ENCODE peak calls at places on chromosomes 16 and 17, in four cellular contexts. E is heart left ventricle, N is suprapubic skin, P is GM06990. V is an unnamed sample.

GRCh38 chr16:64254443-64255367 is 867.2 kb downstream of the CDH11 start:
- DNase-seq in E (no peak), N (no peak), P (no peak), V (no peak)

GRCh38 chr16:57601801-57602478 is 26.5 kb upstream of the ADGRG1 start:
- DNase-seq in E (no peak), N (peak), P (peak), V (no peak)

GRCh38 chr16:27370318-27370717 is 31.7 kb upstream of the IL21R start:
- DNase-seq in E (no peak), N (no peak), P (no peak), V (no peak)

GRCh38 chr17:39740357-39741111 is 2.8 kb downstream of the GRB7 start:
- DNase-seq in E (no peak), N (no peak), P (no peak), V (no peak)

GRCh38 chr16:69019811-69020210 is 85.6 kb upstream of the HAS3 start:
- DNase-seq in E (no peak), N (no peak), P (no peak), V (no peak)

GRCh38 chr16:23771642-23772041 is 16.8 kb downstream of the CHP2 start:
- DNase-seq in E (no peak), N (no peak), P (no peak), V (no peak)

GRCh38 chr16:78478267-78478821 is 378.9 kb downstream of the WWOX start:
- DNase-seq in E (no peak), N (no peak), P (no peak), V (peak)

GRCh38 chr16:29675811-29676643 is 3.0 kb upstream of the QPRT start:
- DNase-seq in E (no peak), N (no peak), P (no peak), V (peak)

GRCh38 chr16:12332553-12332952 is 356.0 kb downstream of the SNX29 start:
- DNase-seq in E (no peak), N (no peak), P (no peak), V (no peak)

GRCh38 chr17:45976391-45976754 is 22.7 kb upstream of the STH start:
- DNase-seq in E (no peak), N (no peak), P (no peak), V (no peak)

GRCh38 chr17:65398036-65398787 is 163.2 kb downstream of the AXIN2 start:
- DNase-seq in E (no peak), N (no peak), P (no peak), V (no peak)

GRCh38 chr17:73972901-73973300 is 230.6 kb upstream of the RPL38 start:
- DNase-seq in E (no peak), N (no peak), P (no peak), V (no peak)

GRCh38 chr17:73969956-73970355 is 233.5 kb upstream of the RPL38 start:
- DNase-seq in E (peak), N (no peak), P (no peak), V (no peak)

GRCh38 chr17:73972056-73972455 is 231.4 kb upstream of the RPL38 start:
- DNase-seq in E (peak), N (no peak), P (no peak), V (no peak)

GRCh38 chr17:73973881-73974409 is 229.5 kb upstream of the RPL38 start:
- DNase-seq in E (peak), N (no peak), P (no peak), V (no peak)

DNA sequence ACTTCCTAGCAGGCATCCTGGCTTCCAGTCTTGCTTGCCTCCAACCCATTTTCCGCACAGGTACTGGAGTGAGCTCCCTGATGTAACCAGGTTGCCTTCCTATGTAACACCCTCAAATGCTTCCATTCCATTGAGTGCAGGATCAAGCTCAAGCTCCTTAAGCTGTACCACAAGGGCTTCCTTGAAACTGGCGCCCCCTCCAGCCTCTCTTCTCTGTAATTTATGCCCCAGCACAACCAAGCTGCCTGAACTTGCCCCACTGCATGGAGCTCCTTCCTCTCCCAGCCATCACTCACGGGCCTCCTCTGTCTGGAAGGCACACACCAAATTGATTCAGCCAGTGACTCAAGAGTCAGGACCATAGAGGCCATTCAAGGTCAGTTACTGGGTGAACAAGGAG is 234.8 kb upstream of the RPL38 start:
- DNase-seq in E (no peak), N (no peak), P (no peak), V (no peak)
- TF ChIP-seq CTCF in E (no peak), N (no peak), P (no peak), V (no peak)

GRCh38 chr17:47698749-47699535 is 5.0 kb downstream of the TBKBP1 start:
- DNase-seq in E (no peak), N (no peak), P (peak), V (peak)
- TF ChIP-seq CTCF in E (peak), N (peak), P (peak), V (peak)

DNA sequence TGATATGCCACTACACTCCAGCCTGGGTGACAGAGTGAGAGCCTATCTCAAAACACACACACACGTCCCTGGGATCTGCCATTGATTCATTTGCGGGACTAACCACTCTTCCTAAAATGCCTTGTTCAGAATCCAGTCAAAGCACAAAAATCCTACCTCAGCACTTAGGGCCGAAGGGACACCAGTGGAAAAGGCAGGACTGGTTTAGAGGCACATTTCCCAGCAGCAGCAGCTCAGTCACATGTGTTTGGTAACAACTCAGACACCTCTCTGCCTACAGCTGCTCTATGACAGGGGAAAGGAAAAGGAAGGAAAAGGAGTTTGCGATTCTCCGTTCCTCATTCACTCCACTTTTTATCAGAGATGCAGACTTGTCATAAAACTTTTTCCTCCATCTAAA is 12.2 kb downstream of the KNOP1 start:
- DNase-seq in E (no peak), N (no peak), P (no peak), V (no peak)
- TF ChIP-seq CTCF in E (no peak), N (no peak), P (no peak), V (no peak)

DNA sequence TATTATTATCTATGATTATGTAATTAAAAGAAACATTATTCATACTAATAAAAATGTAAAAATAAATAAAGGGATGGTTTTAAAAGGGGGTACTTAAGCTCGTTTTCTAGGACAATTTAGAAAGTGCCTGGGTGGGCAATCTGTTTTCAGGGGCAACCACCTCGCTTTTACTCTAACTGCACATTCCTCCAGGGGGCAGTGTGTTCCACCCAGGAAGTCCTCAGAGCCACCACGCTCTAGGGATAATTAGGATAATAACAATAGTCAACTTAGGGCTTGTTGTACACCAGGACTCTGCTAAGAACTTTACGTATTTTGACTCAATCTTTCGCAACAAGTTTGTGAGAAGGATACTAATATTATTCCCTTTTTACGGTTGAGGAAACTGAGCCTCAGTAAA is 396.7 kb upstream of the MAF start:
- DNase-seq in E (no peak), N (no peak), P (no peak), V (no peak)
- TF ChIP-seq CTCF in E (peak), N (no peak), P (peak), V (peak)

GRCh38 chr17:72222571-72222970 is 101.8 kb downstream of the SOX9 start:
- DNase-seq in E (no peak), N (no peak), P (no peak), V (no peak)
- TF ChIP-seq CTCF in E (no peak), N (no peak), P (no peak), V (no peak)

GRCh38 chr17:50426814-50427787 is 1.1 kb downstream of the ACSF2 start:
- DNase-seq in E (no peak), N (no peak), P (peak), V (peak)
- TF ChIP-seq CTCF in E (no peak), N (peak), P (peak), V (no peak)